ENCODE peak calls at places on chromosomes 6 and 20, in five cellular contexts. I is HEK293T, R is K562, B is SK-N-SH, P is GM12878. U is an unnamed sample.

GRCh38 chr6:75204959-75205775 is 686 bp downstream of the COL12A1 start:
- DNase-seq in I (no peak), R (no peak), B (peak), P (no peak), U (no peak)

GRCh38 chr6:7911345-7911725 is 747 bp upstream of the TXNDC5 start:
- DNase-seq in I (no peak), R (no peak), B (no peak), P (no peak), U (no peak)

GRCh38 chr6:25993038-25993684 is 30.6 kb downstream of the TRIM38 start:
- DNase-seq in I (no peak), R (no peak), B (peak), P (no peak), U (no peak)

GRCh38 chr6:74410630-74411029 is 714.6 kb downstream of the CD109 start:
- DNase-seq in I (no peak), R (no peak), B (no peak), P (no peak), U (no peak)

GRCh38 chr6:2353412-2354137 is 108.2 kb upstream of the GMDS start:
- DNase-seq in I (peak), R (peak), B (peak), P (peak), U (peak)

GRCh38 chr20:13868331-13868730 is 83.5 kb downstream of the NDUFAF5 start:
- DNase-seq in I (no peak), R (no peak), B (no peak), P (no peak), U (no peak)

GRCh38 chr6:56984884-56985283 is 30.0 kb downstream of the BEND6 start:
- DNase-seq in I (no peak), R (no peak), B (no peak), P (no peak), U (no peak)

GRCh38 chr20:61364147-61364546 is 112.1 kb downstream of the CDH4 start:
- DNase-seq in I (no peak), R (no peak), B (no peak), P (no peak), U (no peak)

GRCh38 chr6:146905313-146905712 is 298.9 kb upstream of the STXBP5 start:
- DNase-seq in I (no peak), R (no peak), B (peak), P (no peak), U (peak)

GRCh38 chr20:38109657-38110524 is 55.2 kb downstream of the TGM2 start:
- DNase-seq in I (peak), R (no peak), B (no peak), P (no peak), U (peak)

GRCh38 chr20:53077373-53078205 is 105.4 kb downstream of the TSHZ2 start:
- DNase-seq in I (no peak), R (no peak), B (no peak), P (no peak), U (peak)

GRCh38 chr20:47521059-47521808 is 19.5 kb downstream of the NCOA3 start:
- DNase-seq in I (no peak), R (no peak), B (no peak), P (no peak), U (no peak)

GRCh38 chr20:17768267-17768666 is 68.5 kb downstream of the BANF2 start:
- DNase-seq in I (no peak), R (no peak), B (no peak), P (no peak), U (no peak)

GRCh38 chr6:147944122-147944521 is 398.5 kb upstream of the SASH1 start:
- DNase-seq in I (no peak), R (no peak), B (no peak), P (no peak), U (no peak)

GRCh38 chr6:41678511-41679084 is 40.3 kb downstream of the MDFI start:
- DNase-seq in I (no peak), R (no peak), B (no peak), P (no peak), U (no peak)

GRCh38 chr6:90397929-90398674 is 101.5 kb upstream of the BACH2 start:
- DNase-seq in I (no peak), R (no peak), B (peak), P (no peak), U (no peak)

GRCh38 chr6:165306955-165307354 is 2.5 kb downstream of the C6orf118 start:
- DNase-seq in I (no peak), R (no peak), B (no peak), P (no peak), U (no peak)

DNA sequence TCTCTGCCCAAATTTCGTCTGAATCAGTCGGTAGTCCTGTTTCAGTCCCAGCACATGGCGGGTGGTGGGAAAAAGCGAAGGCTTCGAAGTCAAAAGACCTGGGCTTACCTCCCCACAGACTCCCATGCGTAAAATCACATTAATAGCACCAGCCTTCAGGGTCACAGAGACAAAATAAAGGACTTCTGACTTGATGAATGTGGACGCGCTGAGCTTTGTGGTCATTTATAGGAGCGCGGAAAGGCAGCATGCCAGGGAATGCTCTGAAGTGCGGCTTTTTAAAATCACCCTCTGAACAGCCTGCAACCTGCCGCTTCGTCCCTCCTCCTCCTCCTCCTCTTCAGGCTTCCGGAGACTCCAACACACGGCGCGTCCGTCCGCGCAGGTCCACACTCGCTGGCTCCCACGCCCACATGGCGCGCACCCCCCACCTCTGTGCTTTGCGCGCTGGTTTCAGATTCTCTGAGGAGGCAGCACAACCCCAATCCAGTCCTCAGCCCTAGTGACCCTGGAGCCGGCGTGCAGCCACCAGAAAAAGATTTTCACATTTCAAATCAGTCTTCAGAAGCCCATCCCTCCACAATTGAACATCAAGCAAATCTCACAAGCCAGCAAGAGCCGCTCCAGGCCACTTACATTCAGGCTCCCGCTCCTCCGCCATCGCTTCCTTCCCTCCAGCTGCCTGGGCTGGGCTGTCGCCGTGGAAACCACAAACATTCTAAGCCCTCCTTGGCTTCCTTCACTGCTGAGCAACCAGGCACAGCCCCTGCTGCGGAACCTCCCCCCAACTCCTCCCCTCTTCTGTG is at the start of gene C6orf118:
- DNase-seq in I (peak), R (no peak), B (peak), P (no peak), U (no peak)
- TF ChIP-seq FOXM1 in I (no peak), R (no peak), B (no peak), P (no peak), U (no peak)

GRCh38 chr6:139161817-139162284 is 27.0 kb downstream of the HECA start:
- DNase-seq in I (no peak), R (no peak), B (no peak), P (peak), U (no peak)
- TF ChIP-seq FOXM1 in I (no peak), R (no peak), B (no peak), P (peak), U (no peak)

GRCh38 chr20:56755201-56755600 is 126.1 kb downstream of the TFAP2C start:
- DNase-seq in I (no peak), R (no peak), B (no peak), P (no peak), U (no peak)

GRCh38 chr20:56750430-56750829 is 121.3 kb downstream of the TFAP2C start:
- DNase-seq in I (no peak), R (no peak), B (no peak), P (no peak), U (no peak)

GRCh38 chr20:56748476-56749377 is 119.6 kb downstream of the TFAP2C start:
- DNase-seq in I (no peak), R (no peak), B (no peak), P (no peak), U (no peak)

DNA sequence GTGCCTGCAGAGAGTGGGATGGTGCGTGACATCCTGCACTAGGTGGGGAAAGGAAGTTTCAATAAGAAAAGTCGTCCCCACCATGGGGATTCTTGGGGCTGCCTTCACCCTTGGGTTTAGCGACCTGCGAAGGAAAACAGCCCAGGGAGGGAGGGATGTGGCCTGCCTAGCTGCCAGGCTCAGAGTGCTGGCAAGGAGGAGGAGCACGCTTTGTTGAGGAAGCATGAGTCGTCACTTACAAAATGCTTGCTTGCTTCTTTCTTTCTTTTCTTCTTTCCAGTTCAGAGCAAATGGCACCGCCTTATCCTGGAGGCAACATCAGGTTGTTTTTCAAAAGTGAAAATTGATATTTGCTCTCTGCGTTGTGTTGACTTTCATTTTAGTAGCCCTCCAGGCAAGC is 123.2 kb downstream of the TFAP2C start:
- DNase-seq in I (no peak), R (no peak), B (no peak), P (no peak), U (no peak)
- TF ChIP-seq FOXM1 in I (no peak), R (no peak), B (no peak), P (no peak), U (no peak)

GRCh38 chr6:159761135-159761872 is 541 bp upstream of the ACAT2 start:
- DNase-seq in I (peak), R (peak), B (peak), P (no peak), U (peak)

GRCh38 chr6:159761873-159762680 is at the start of gene ACAT2:
- DNase-seq in I (peak), R (peak), B (peak), P (peak), U (peak)

GRCh38 chr6:159760602-159761057 is 1.2 kb upstream of the ACAT2 start:
- DNase-seq in I (no peak), R (no peak), B (no peak), P (no peak), U (peak)

GRCh38 chr6:159759645-159760044 is 2.2 kb upstream of the ACAT2 start:
- DNase-seq in I (no peak), R (no peak), B (no peak), P (no peak), U (no peak)

GRCh38 chr6:159762681-159763293 is 942 bp downstream of the ACAT2 start:
- DNase-seq in I (no peak), R (peak), B (no peak), P (no peak), U (peak)
- TF ChIP-seq FOXM1 in I (no peak), R (no peak), B (no peak), P (no peak), U (no peak)

GRCh38 chr6:152716322-152716721 is 18.6 kb downstream of the MYCT1 start:
- DNase-seq in I (no peak), R (no peak), B (no peak), P (no peak), U (no peak)

GRCh38 chr6:152723398-152723797 is 25.7 kb downstream of the MYCT1 start:
- DNase-seq in I (no peak), R (no peak), B (no peak), P (no peak), U (no peak)

GRCh38 chr6:152726313-152726712 is 24.3 kb upstream of the VIP start:
- DNase-seq in I (no peak), R (no peak), B (no peak), P (no peak), U (no peak)

GRCh38 chr6:152721956-152722355 is 24.3 kb downstream of the MYCT1 start:
- DNase-seq in I (no peak), R (no peak), B (no peak), P (no peak), U (no peak)

GRCh38 chr6:152720964-152721363 is 23.3 kb downstream of the MYCT1 start:
- DNase-seq in I (no peak), R (no peak), B (no peak), P (no peak), U (no peak)
- TF ChIP-seq FOXM1 in I (no peak), R (no peak), B (no peak), P (no peak), U (no peak)

GRCh38 chr20:16158976-16159286 is 414.3 kb downstream of the KIF16B start:
- DNase-seq in I (no peak), R (no peak), B (no peak), P (no peak), U (no peak)

GRCh38 chr20:16158090-16158975 is 414.9 kb downstream of the KIF16B start:
- DNase-seq in I (no peak), R (no peak), B (no peak), P (peak), U (no peak)
- TF ChIP-seq FOXM1 in I (no peak), R (no peak), B (no peak), P (no peak), U (no peak)

GRCh38 chr6:130625825-130626500 is 201.2 kb upstream of the SMLR1 start:
- DNase-seq in I (peak), R (no peak), B (no peak), P (peak), U (no peak)

GRCh38 chr6:130620338-130620781 is 206.8 kb upstream of the SMLR1 start:
- DNase-seq in I (no peak), R (no peak), B (no peak), P (no peak), U (no peak)

GRCh38 chr6:130617658-130618057 is 209.5 kb upstream of the SMLR1 start:
- DNase-seq in I (no peak), R (no peak), B (no peak), P (no peak), U (no peak)

GRCh38 chr6:130624046-130624445 is 203.2 kb upstream of the SMLR1 start:
- DNase-seq in I (no peak), R (no peak), B (no peak), P (peak), U (no peak)

GRCh38 chr6:130622142-130622541 is 205.1 kb upstream of the SMLR1 start:
- DNase-seq in I (no peak), R (no peak), B (no peak), P (no peak), U (no peak)
- TF ChIP-seq FOXM1 in I (no peak), R (no peak), B (no peak), P (no peak), U (no peak)

U was measured in HepG2.